ENCODE peak calls at places on chromosomes 7 and 10, in six cellular contexts. One of them, this sample, is unnamed.

GRCh38 chr10:48800283-48800675 is 115.6 kb downstream of the WDFY4 start:
- DNase-seq in posterior vena cava: no peak
- DNase-seq in ecto neural progenitor cell: no peak
- DNase-seq in activated CD4-positive, alpha-beta memory T cell treated with anti-CD3 and anti-CD28 coated beads, Interleukin-2, amount 10 ng/mL, durations not matched to agents 7 days and 5 days: peak; percentile 28
- DNase-seq in esophagus muscularis mucosa: peak; percentile 86
- DNase-seq in naive thymus-derived CD4-positive, alpha-beta T cell: peak; percentile 30
- DNase-seq in this sample: no peak

GRCh38 chr7:7564323-7564780 is 2.3 kb upstream of the MIOS start:
- DNase-seq in posterior vena cava: no peak
- DNase-seq in activated CD4-positive, alpha-beta memory T cell treated with anti-CD3 and anti-CD28 coated beads, Interleukin-2, amount 10 ng/mL, durations not matched to agents 7 days and 5 days: no peak
- DNase-seq in ecto neural progenitor cell: no peak
- DNase-seq in naive thymus-derived CD4-positive, alpha-beta T cell: no peak
- DNase-seq in esophagus muscularis mucosa: no peak
- DNase-seq in this sample: peak; percentile 91

GRCh38 chr7:149884541-149884940 is 10.8 kb downstream of the ATP6V0E2 start:
- DNase-seq in activated CD4-positive, alpha-beta memory T cell treated with anti-CD3 and anti-CD28 coated beads, Interleukin-2, amount 10 ng/mL, durations not matched to agents 7 days and 5 days: no peak
- DNase-seq in ecto neural progenitor cell: peak; percentile 18
- DNase-seq in esophagus muscularis mucosa: peak; percentile 82
- DNase-seq in posterior vena cava: peak; percentile 83
- DNase-seq in naive thymus-derived CD4-positive, alpha-beta T cell: no peak
- DNase-seq in this sample: no peak

GRCh38 chr7:37421820-37422219 is 26.8 kb downstream of the ELMO1 start:
- DNase-seq in activated CD4-positive, alpha-beta memory T cell treated with anti-CD3 and anti-CD28 coated beads, Interleukin-2, amount 10 ng/mL, durations not matched to agents 7 days and 5 days: no peak
- DNase-seq in naive thymus-derived CD4-positive, alpha-beta T cell: no peak
- DNase-seq in ecto neural progenitor cell: no peak
- DNase-seq in posterior vena cava: no peak
- DNase-seq in esophagus muscularis mucosa: no peak
- DNase-seq in this sample: no peak

GRCh38 chr10:97584060-97584797 is at the start of gene HOGA1:
- DNase-seq in posterior vena cava: peak; percentile 94
- DNase-seq in ecto neural progenitor cell: peak; percentile 75
- DNase-seq in activated CD4-positive, alpha-beta memory T cell treated with anti-CD3 and anti-CD28 coated beads, Interleukin-2, amount 10 ng/mL, durations not matched to agents 7 days and 5 days: no peak
- DNase-seq in naive thymus-derived CD4-positive, alpha-beta T cell: no peak
- DNase-seq in esophagus muscularis mucosa: no peak
- DNase-seq in this sample: peak; percentile 44

GRCh38 chr10:61423178-61423577 is 30.0 kb downstream of the TMEM26 start:
- DNase-seq in activated CD4-positive, alpha-beta memory T cell treated with anti-CD3 and anti-CD28 coated beads, Interleukin-2, amount 10 ng/mL, durations not matched to agents 7 days and 5 days: no peak
- DNase-seq in esophagus muscularis mucosa: no peak
- DNase-seq in naive thymus-derived CD4-positive, alpha-beta T cell: no peak
- DNase-seq in ecto neural progenitor cell: no peak
- DNase-seq in posterior vena cava: no peak
- DNase-seq in this sample: no peak

GRCh38 chr7:147774461-147774860 is 816.1 kb upstream of the C7orf33 start:
- DNase-seq in ecto neural progenitor cell: no peak
- DNase-seq in activated CD4-positive, alpha-beta memory T cell treated with anti-CD3 and anti-CD28 coated beads, Interleukin-2, amount 10 ng/mL, durations not matched to agents 7 days and 5 days: no peak
- DNase-seq in naive thymus-derived CD4-positive, alpha-beta T cell: no peak
- DNase-seq in esophagus muscularis mucosa: no peak
- DNase-seq in posterior vena cava: no peak
- DNase-seq in this sample: no peak

GRCh38 chr10:36452851-36453250 is 672.5 kb upstream of the ANKRD30A start:
- DNase-seq in activated CD4-positive, alpha-beta memory T cell treated with anti-CD3 and anti-CD28 coated beads, Interleukin-2, amount 10 ng/mL, durations not matched to agents 7 days and 5 days: no peak
- DNase-seq in posterior vena cava: no peak
- DNase-seq in ecto neural progenitor cell: no peak
- DNase-seq in naive thymus-derived CD4-positive, alpha-beta T cell: no peak
- DNase-seq in esophagus muscularis mucosa: no peak
- DNase-seq in this sample: no peak

GRCh38 chr10:70619271-70620019 is 16.9 kb upstream of the PRF1 start:
- DNase-seq in posterior vena cava: no peak
- DNase-seq in activated CD4-positive, alpha-beta memory T cell treated with anti-CD3 and anti-CD28 coated beads, Interleukin-2, amount 10 ng/mL, durations not matched to agents 7 days and 5 days: no peak
- DNase-seq in esophagus muscularis mucosa: no peak
- DNase-seq in naive thymus-derived CD4-positive, alpha-beta T cell: no peak
- DNase-seq in ecto neural progenitor cell: no peak
- DNase-seq in this sample: peak; percentile 35

GRCh38 chr7:73704640-73705550 is 14.6 kb downstream of the STX1A start:
- DNase-seq in esophagus muscularis mucosa: no peak
- DNase-seq in activated CD4-positive, alpha-beta memory T cell treated with anti-CD3 and anti-CD28 coated beads, Interleukin-2, amount 10 ng/mL, durations not matched to agents 7 days and 5 days: no peak
- DNase-seq in naive thymus-derived CD4-positive, alpha-beta T cell: no peak
- DNase-seq in posterior vena cava: no peak
- DNase-seq in ecto neural progenitor cell: peak; percentile 48
- DNase-seq in this sample: no peak

GRCh38 chr10:96334888-96335526 is 23.8 kb downstream of the OPALIN start:
- DNase-seq in esophagus muscularis mucosa: no peak
- DNase-seq in naive thymus-derived CD4-positive, alpha-beta T cell: no peak
- DNase-seq in posterior vena cava: no peak
- DNase-seq in activated CD4-positive, alpha-beta memory T cell treated with anti-CD3 and anti-CD28 coated beads, Interleukin-2, amount 10 ng/mL, durations not matched to agents 7 days and 5 days: no peak
- DNase-seq in ecto neural progenitor cell: no peak
- DNase-seq in this sample: peak; percentile 30

GRCh38 chr10:91694170-91694794 is 61.4 kb upstream of the PPP1R3C start:
- DNase-seq in posterior vena cava: no peak
- DNase-seq in esophagus muscularis mucosa: peak; percentile 50
- DNase-seq in activated CD4-positive, alpha-beta memory T cell treated with anti-CD3 and anti-CD28 coated beads, Interleukin-2, amount 10 ng/mL, durations not matched to agents 7 days and 5 days: no peak
- DNase-seq in ecto neural progenitor cell: no peak
- DNase-seq in naive thymus-derived CD4-positive, alpha-beta T cell: peak; percentile 14
- DNase-seq in this sample: peak; percentile 46

GRCh38 chr7:1814089-1814811 is 144.2 kb downstream of the ELFN1 start:
- DNase-seq in esophagus muscularis mucosa: peak; percentile 53
- DNase-seq in activated CD4-positive, alpha-beta memory T cell treated with anti-CD3 and anti-CD28 coated beads, Interleukin-2, amount 10 ng/mL, durations not matched to agents 7 days and 5 days: no peak
- DNase-seq in posterior vena cava: peak; percentile 79
- DNase-seq in naive thymus-derived CD4-positive, alpha-beta T cell: no peak
- DNase-seq in ecto neural progenitor cell: peak; percentile 47
- DNase-seq in this sample: no peak

GRCh38 chr7:128900237-128900636 is 10.3 kb downstream of the KCP start:
- DNase-seq in naive thymus-derived CD4-positive, alpha-beta T cell: no peak
- DNase-seq in esophagus muscularis mucosa: no peak
- DNase-seq in posterior vena cava: no peak
- DNase-seq in activated CD4-positive, alpha-beta memory T cell treated with anti-CD3 and anti-CD28 coated beads, Interleukin-2, amount 10 ng/mL, durations not matched to agents 7 days and 5 days: no peak
- DNase-seq in ecto neural progenitor cell: no peak
- DNase-seq in this sample: no peak

GRCh38 chr10:1570652-1571051 is 166.7 kb downstream of the ADARB2 start:
- DNase-seq in ecto neural progenitor cell: no peak
- DNase-seq in activated CD4-positive, alpha-beta memory T cell treated with anti-CD3 and anti-CD28 coated beads, Interleukin-2, amount 10 ng/mL, durations not matched to agents 7 days and 5 days: no peak
- DNase-seq in naive thymus-derived CD4-positive, alpha-beta T cell: no peak
- DNase-seq in posterior vena cava: peak; percentile 10
- DNase-seq in esophagus muscularis mucosa: no peak
- DNase-seq in this sample: no peak

This sample was measured in mesenchymal stem cell.